ENCODE peak calls at places on chromosomes 3 and 15, in six cellular contexts. U is activated CD4-positive, alpha-beta T cell treated with anti-CD3 and anti-CD28 coated beads, Interleukin-2, amount 50 U/mL, for 1 hour; F is lung microvascular endothelial cell; G is cardiac fibroblast; I is activated T-helper 1 cell treated with Interleukin-2 at 50 U/mL for 16 hours; B is aorta. T is an unnamed sample.

GRCh38 chr3:59608356-59608755 is 558.5 kb upstream of the CFAP20DC start:
- DNase-seq in U (no peak), G (no peak), F (no peak), I (no peak), B (no peak), T (no peak)

GRCh38 chr3:147356909-147357733 is 49.2 kb downstream of the ZIC4 start:
- DNase-seq in F (no peak), B (no peak), I (no peak), U (no peak), G (no peak), T (no peak)

GRCh38 chr3:53320697-53321096 is 26.6 kb downstream of the DCP1A start:
- DNase-seq in F (no peak), I (no peak), G (no peak), U (no peak), B (no peak), T (peak)

GRCh38 chr3:30786360-30786759 is 108.1 kb downstream of the GADL1 start:
- DNase-seq in I (no peak), F (no peak), U (no peak), G (no peak), B (no peak), T (no peak)

GRCh38 chr3:147392083-147392916 is 14.0 kb downstream of the ZIC4 start:
- DNase-seq in G (no peak), U (no peak), I (no peak), F (peak), B (no peak), T (no peak)

GRCh38 chr3:195790891-195791290 is 20.8 kb downstream of the MUC4 start:
- DNase-seq in B (peak), I (no peak), U (no peak), G (no peak), F (no peak), T (no peak)

GRCh38 chr3:117217837-117218236 is 508.3 kb downstream of the TUSC7 start:
- DNase-seq in F (no peak), U (no peak), B (no peak), G (no peak), I (no peak), T (no peak)

GRCh38 chr15:93088200-93088980 is 621 bp downstream of the RGMA start:
- DNase-seq in G (peak), B (peak), I (no peak), F (no peak), U (no peak), T (no peak)

GRCh38 chr3:100992086-100993033 is 861 bp downstream of the ABI3BP start:
- DNase-seq in U (no peak), B (no peak), G (peak), F (peak), I (no peak), T (peak)

GRCh38 chr3:143970773-143971366 is 753 bp upstream of the DIPK2A start:
- DNase-seq in B (peak), G (no peak), F (peak), I (peak), U (peak), T (peak)

GRCh38 chr15:50377867-50378751 is 23.1 kb upstream of the GABPB1 start:
- DNase-seq in F (no peak), U (no peak), I (no peak), G (peak), B (no peak), T (no peak)

GRCh38 chr3:149020196-149020838 is 29.0 kb downstream of the GYG1 start:
- DNase-seq in B (peak), G (peak), U (no peak), F (no peak), I (no peak), T (no peak)

GRCh38 chr3:9500108-9501050 is 53.2 kb downstream of the LHFPL4 start:
- DNase-seq in F (peak), B (peak), G (peak), U (peak), I (peak), T (peak)

GRCh38 chr3:155872904-155873646 is 2.6 kb downstream of the GMPS start:
- DNase-seq in F (no peak), U (no peak), I (no peak), B (no peak), G (no peak), T (no peak)

GRCh38 chr3:49998326-49998725 is 58.4 kb downstream of the RBM6 start:
- DNase-seq in F (peak), G (peak), U (no peak), B (no peak), I (no peak), T (peak)

GRCh38 chr3:79410617-79411016 is 357.2 kb downstream of the ROBO1 start:
- DNase-seq in G (no peak), B (no peak), U (no peak), I (no peak), F (no peak), T (no peak)

GRCh38 chr3:107794664-107795443 is 272.1 kb downstream of the BBX start:
- DNase-seq in G (peak), B (no peak), F (peak), U (no peak), I (no peak), T (no peak)

GRCh38 chr3:189573004-189573403 is 58.2 kb upstream of the TP63 start:
- DNase-seq in G (peak), B (no peak), I (no peak), F (no peak), U (no peak), T (no peak)

T was measured in bronchial epithelial cell.